ENCODE peak calls at places on chromosomes 7 and 10, in four cellular contexts. T is progenitor cell of endocrine pancreas, Q is BJ, M is RWPE1. K is an unnamed sample.

GRCh38 chr7:2170576-2171521 is 61.9 kb downstream of the MAD1L1 start:
- DNase-seq in T (no peak), Q (no peak), M (no peak), K (no peak)

GRCh38 chr7:29923231-29923630 is 66.4 kb downstream of the SCRN1 start:
- DNase-seq in T (no peak), Q (no peak), M (no peak), K (no peak)

GRCh38 chr10:25082276-25083204 is 66.1 kb downstream of the THNSL1 start:
- DNase-seq in T (no peak), Q (no peak), M (no peak), K (no peak)

GRCh38 chr10:35887686-35888085 is 245.6 kb upstream of the FZD8 start:
- DNase-seq in T (no peak), Q (no peak), M (peak; percentile 48), K (no peak)

GRCh38 chr10:58291538-58292174 is 22.7 kb downstream of the CISD1 start:
- DNase-seq in T (no peak), Q (no peak), M (peak; percentile 23), K (no peak)

GRCh38 chr7:30510124-30511074 is 5.8 kb upstream of the GGCT start:
- DNase-seq in T (no peak), Q (no peak), M (peak; percentile 15), K (no peak)

GRCh38 chr10:121696854-121697253 is 98.6 kb upstream of the FGFR2 start:
- DNase-seq in T (no peak), Q (no peak), M (no peak), K (no peak)

GRCh38 chr7:51344406-51344805 is 27.8 kb upstream of the COBL start:
- DNase-seq in T (no peak), Q (no peak), M (peak; percentile 75), K (no peak)

GRCh38 chr7:6650521-6651011 is 13.4 kb downstream of the ZNF316 start:
- DNase-seq in T (no peak), Q (no peak), M (no peak), K (no peak)

GRCh38 chr10:90162464-90162863 is 461.1 kb downstream of the KIF20B start:
- DNase-seq in T (no peak), Q (peak; percentile 95), M (no peak), K (no peak)

GRCh38 chr10:103772096-103772845 is 83.1 kb downstream of the SH3PXD2A start:
- DNase-seq in T (peak; percentile 36), Q (peak; percentile 92), M (peak; percentile 83), K (peak; percentile 36)

GRCh38 chr7:41326616-41327015 is 376.3 kb downstream of the INHBA start:
- DNase-seq in T (no peak), Q (no peak), M (no peak), K (no peak)

GRCh38 chr10:58797356-58797755 is 284.7 kb downstream of the BICC1 start:
- DNase-seq in T (no peak), Q (no peak), M (no peak), K (no peak)

GRCh38 chr7:35905555-35905954 is 104.7 kb downstream of the SEPTIN7 start:
- DNase-seq in T (no peak), Q (no peak), M (peak; percentile 4), K (no peak)

GRCh38 chr10:77173615-77174461 is 463.8 kb downstream of the KCNMA1 start:
- DNase-seq in T (peak; percentile 69), Q (no peak), M (peak; percentile 74), K (peak; percentile 45)

GRCh38 chr7:126685596-126685995 is 567.1 kb downstream of the GRM8 start:
- DNase-seq in T (no peak), Q (no peak), M (no peak), K (no peak)

GRCh38 chr7:134995239-134996096 is 9.2 kb downstream of the AGBL3 start:
- DNase-seq in T (no peak), Q (no peak), M (no peak), K (no peak)

GRCh38 chr10:668786-669485 is 20.5 kb downstream of the DIP2C start:
- DNase-seq in T (peak; percentile 6), Q (no peak), M (no peak), K (no peak)

GRCh38 chr7:17460001-17460400 is 161.5 kb downstream of the AHR start:
- DNase-seq in T (no peak), Q (no peak), M (no peak), K (no peak)

GRCh38 chr10:89793649-89794254 is 92.4 kb downstream of the KIF20B start:
- DNase-seq in T (peak; percentile 19), Q (peak; percentile 15), M (peak; percentile 83), K (no peak)

GRCh38 chr7:128053023-128053422 is 21.8 kb upstream of the LRRC4 start:
- DNase-seq in T (no peak), Q (no peak), M (peak; percentile 9), K (no peak)

GRCh38 chr7:70135656-70136055 is 537.4 kb downstream of the AUTS2 start:
- DNase-seq in T (no peak), Q (no peak), M (no peak), K (no peak)

GRCh38 chr7:55569797-55570196 is 2.5 kb downstream of the VOPP1 start:
- DNase-seq in T (no peak), Q (no peak), M (no peak), K (no peak)

GRCh38 chr7:31122649-31123058 is 70.5 kb downstream of the ADCYAP1R1 start:
- DNase-seq in T (peak; percentile 34), Q (peak; percentile 46), M (peak; percentile 71), K (no peak)

GRCh38 chr10:48465860-48466521 is 138.9 kb downstream of the ARHGAP22 start:
- DNase-seq in T (peak; percentile 5), Q (no peak), M (no peak), K (peak; percentile 12)

GRCh38 chr10:101438881-101439391 is 85.0 kb downstream of the BTRC start:
- DNase-seq in T (no peak), Q (no peak), M (peak; percentile 28), K (no peak)

GRCh38 chr7:151408839-151409554 is 841 bp downstream of the WDR86 start:
- DNase-seq in T (no peak), Q (no peak), M (no peak), K (no peak)

GRCh38 chr10:53894145-53894544 is 906.9 kb downstream of the PCDH15 start:
- DNase-seq in T (no peak), Q (no peak), M (no peak), K (no peak)

GRCh38 chr10:93893646-93894515 is at the start of gene SLC35G1:
- DNase-seq in T (peak; percentile 62), Q (no peak), M (peak; percentile 89), K (peak; percentile 57)

GRCh38 chr7:156063241-156063810 is 251.1 kb upstream of the SHH start:
- DNase-seq in T (no peak), Q (no peak), M (no peak), K (no peak)

GRCh38 chr10:44477021-44477420 is 92.1 kb upstream of the CXCL12 start:
- DNase-seq in T (no peak), Q (no peak), M (no peak), K (no peak)

GRCh38 chr7:151104411-151105235 is 18.3 kb downstream of the AGAP3 start:
- DNase-seq in T (no peak), Q (peak; percentile 73), M (no peak), K (no peak)

GRCh38 chr10:73247509-73248258 is 629 bp upstream of the DNAJC9 start:
- DNase-seq in T (no peak), Q (no peak), M (no peak), K (no peak)

GRCh38 chr10:76318171-76318570 is 886.7 kb downstream of the LRMDA start:
- DNase-seq in T (no peak), Q (no peak), M (no peak), K (no peak)

GRCh38 chr7:100053201-100053600 is 3.6 kb downstream of the ZSCAN21 start:
- DNase-seq in T (no peak), Q (no peak), M (peak; percentile 78), K (no peak)

GRCh38 chr10:114239117-114239993 is at the start of gene VWA2:
- DNase-seq in T (peak; percentile 66), Q (no peak), M (peak; percentile 43), K (peak; percentile 24)
- TF ChIP-seq CTCF in T (peak; percentile 54), Q (no peak), M (peak; percentile 15), K (no peak)

DNA sequence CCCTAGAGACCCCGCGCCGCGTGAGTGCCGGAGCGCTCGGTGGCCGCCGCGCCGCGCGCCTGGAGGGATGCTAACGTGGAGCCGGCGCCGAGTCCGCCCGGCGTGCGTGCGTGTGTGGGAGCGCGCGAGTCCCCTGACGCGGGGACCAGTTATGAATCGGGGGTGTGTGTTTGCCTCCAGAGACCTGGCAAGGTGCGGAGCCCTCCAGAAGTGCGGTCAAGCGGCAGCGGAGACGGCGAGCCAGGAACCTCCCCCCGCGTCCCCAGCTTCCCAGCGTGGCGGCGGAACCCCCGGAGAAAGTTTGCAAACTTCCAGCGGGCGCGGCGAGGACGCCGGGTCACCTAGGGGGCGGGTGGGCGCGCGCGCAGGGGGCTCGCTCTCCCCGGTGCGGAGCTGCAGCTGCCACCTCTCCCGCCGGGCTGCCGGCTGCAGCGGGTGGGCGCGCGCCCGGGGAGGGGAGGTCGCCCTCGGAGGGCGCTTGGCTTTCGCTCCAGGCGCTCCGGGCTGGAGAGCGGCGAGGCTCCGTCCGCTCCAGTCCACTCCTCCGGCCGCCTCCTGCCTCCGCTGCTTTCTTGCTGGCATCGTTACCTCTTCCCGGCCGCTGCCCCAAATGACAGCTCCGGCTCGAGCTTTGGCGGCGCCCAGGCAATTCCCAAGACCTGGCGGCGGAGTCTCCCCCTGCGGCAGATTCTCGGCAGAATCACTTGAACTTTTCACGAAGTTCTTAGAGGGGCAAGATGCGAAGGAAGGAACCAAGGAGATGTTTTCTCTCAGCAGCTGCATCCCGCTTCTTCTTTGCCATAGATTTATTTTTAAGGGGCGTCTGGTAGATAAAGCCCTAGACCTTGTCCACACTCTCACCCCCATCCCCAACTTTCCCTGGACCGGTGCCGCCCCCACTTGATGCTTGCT is 2.3 kb upstream of the CREB5 start:
- DNase-seq in T (peak; percentile 43), Q (no peak), M (no peak), K (peak; percentile 25)
- TF ChIP-seq CTCF in T (no peak), Q (no peak), M (no peak), K (no peak)

GRCh38 chr7:122901250-122901649 is 15.0 kb upstream of the CADPS2 start:
- DNase-seq in T (no peak), Q (no peak), M (no peak), K (no peak)

GRCh38 chr7:122893486-122893885 is 7.2 kb upstream of the CADPS2 start:
- DNase-seq in T (no peak), Q (no peak), M (no peak), K (no peak)

DNA sequence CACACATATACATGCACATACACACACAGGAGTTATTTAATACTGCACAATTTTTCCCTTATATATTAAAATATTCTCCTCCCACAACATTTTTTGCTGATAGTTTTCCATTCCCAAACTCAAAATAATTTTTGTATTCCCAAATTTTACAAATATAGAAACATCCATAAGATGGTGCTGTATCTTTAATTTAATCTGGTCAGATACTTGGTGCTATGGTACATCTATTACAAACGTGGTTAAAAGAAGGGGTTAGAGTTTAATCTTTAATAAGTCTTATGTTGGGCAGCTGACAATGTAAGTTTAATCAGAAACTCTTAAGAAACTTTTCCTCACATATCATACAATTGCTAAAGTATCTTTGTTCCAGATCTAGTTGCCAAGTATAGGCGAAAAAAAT is 10.2 kb upstream of the CADPS2 start:
- DNase-seq in T (no peak), Q (no peak), M (no peak), K (no peak)
- TF ChIP-seq CTCF in T (no peak), Q (no peak), M (no peak), K (no peak)

GRCh38 chr10:97333351-97333600 is 1.3 kb downstream of the FRAT2 start:
- DNase-seq in T (no peak), Q (no peak), M (peak; percentile 57), K (no peak)
- TF ChIP-seq CTCF in T (peak; percentile 24), Q (peak; percentile 15), M (no peak), K (no peak)

GRCh38 chr7:138226001-138226476 is 149.8 kb downstream of the AKR1D1 start:
- DNase-seq in T (no peak), Q (no peak), M (no peak), K (no peak)
- TF ChIP-seq CTCF in T (no peak), Q (no peak), M (no peak), K (no peak)

GRCh38 chr10:34305189-34305588 is 509.9 kb downstream of the PARD3 start:
- DNase-seq in T (peak; percentile 26), Q (no peak), M (peak; percentile 47), K (no peak)
- TF ChIP-seq CTCF in T (peak; percentile 59), Q (no peak), M (no peak), K (no peak)

K was measured in activated B cell treated with CpG ODN at 0.5 μM for 24 hours.